ENCODE peak calls at places on chromosomes 5 and 9, in seven cellular contexts. One of them, this sample, is unnamed.

GRCh38 chr5:89133129-89133528 is 250.1 kb upstream of the MEF2C start:
- DNase-seq in HEK293T: no peak
- DNase-seq in transverse colon: no peak
- DNase-seq in cerebellum: no peak
- DNase-seq in fibroblast of the conjunctiva: no peak
- DNase-seq in right lobe of liver: no peak
- DNase-seq in germinal center: no peak
- DNase-seq in this sample: no peak

GRCh38 chr5:88938488-88938887 is 55.5 kb upstream of the MEF2C start:
- DNase-seq in HEK293T: no peak
- DNase-seq in transverse colon: no peak
- DNase-seq in cerebellum: no peak
- DNase-seq in fibroblast of the conjunctiva: no peak
- DNase-seq in right lobe of liver: no peak
- DNase-seq in germinal center: no peak
- DNase-seq in this sample: no peak

GRCh38 chr5:69416180-69416579 is 1.3 kb downstream of the MARVELD2 start:
- DNase-seq in HEK293T: peak; percentile 14
- DNase-seq in transverse colon: no peak
- DNase-seq in cerebellum: no peak
- DNase-seq in fibroblast of the conjunctiva: no peak
- DNase-seq in right lobe of liver: no peak
- DNase-seq in germinal center: no peak
- DNase-seq in this sample: no peak

GRCh38 chr5:62934319-62934718 is 355.7 kb downstream of the LRRC70 start:
- DNase-seq in HEK293T: no peak
- DNase-seq in transverse colon: no peak
- DNase-seq in cerebellum: no peak
- DNase-seq in fibroblast of the conjunctiva: no peak
- DNase-seq in right lobe of liver: no peak
- DNase-seq in germinal center: no peak
- DNase-seq in this sample: no peak

GRCh38 chr9:254516-254915 is 39.9 kb downstream of the DOCK8 start:
- DNase-seq in HEK293T: no peak
- DNase-seq in transverse colon: no peak
- DNase-seq in cerebellum: no peak
- DNase-seq in fibroblast of the conjunctiva: no peak
- DNase-seq in right lobe of liver: no peak
- DNase-seq in germinal center: no peak
- DNase-seq in this sample: no peak

GRCh38 chr9:97468658-97469448 is 32.6 kb upstream of the TMOD1 start:
- DNase-seq in HEK293T: peak; percentile 81
- DNase-seq in transverse colon: peak; percentile 75
- DNase-seq in cerebellum: peak; percentile 90
- DNase-seq in fibroblast of the conjunctiva: peak; percentile 40
- DNase-seq in right lobe of liver: peak; percentile 86
- DNase-seq in germinal center: peak; percentile 49
- DNase-seq in this sample: peak; percentile 16

GRCh38 chr9:128121924-128122808 is 5.4 kb downstream of the PTGES2 start:
- DNase-seq in HEK293T: no peak
- DNase-seq in transverse colon: no peak
- DNase-seq in cerebellum: no peak
- DNase-seq in fibroblast of the conjunctiva: no peak
- DNase-seq in right lobe of liver: peak; percentile 45
- DNase-seq in germinal center: no peak
- DNase-seq in this sample: no peak

GRCh38 chr5:102139029-102139428 is 157.1 kb downstream of the SLCO4C1 start:
- DNase-seq in HEK293T: no peak
- DNase-seq in transverse colon: no peak
- DNase-seq in cerebellum: no peak
- DNase-seq in fibroblast of the conjunctiva: no peak
- DNase-seq in right lobe of liver: no peak
- DNase-seq in germinal center: no peak
- DNase-seq in this sample: no peak

GRCh38 chr5:104267282-104268015 is 704.9 kb upstream of the NUDT12 start:
- DNase-seq in HEK293T: no peak
- DNase-seq in transverse colon: no peak
- DNase-seq in cerebellum: no peak
- DNase-seq in fibroblast of the conjunctiva: no peak
- DNase-seq in right lobe of liver: no peak
- DNase-seq in germinal center: no peak
- DNase-seq in this sample: no peak

GRCh38 chr5:113266227-113266912 is 168.4 kb downstream of the TSSK1B start:
- DNase-seq in HEK293T: no peak
- DNase-seq in transverse colon: no peak
- DNase-seq in cerebellum: no peak
- DNase-seq in fibroblast of the conjunctiva: no peak
- DNase-seq in right lobe of liver: no peak
- DNase-seq in germinal center: no peak
- DNase-seq in this sample: no peak

GRCh38 chr5:130151239-130151638 is 247.0 kb downstream of the CHSY3 start:
- DNase-seq in HEK293T: no peak
- DNase-seq in transverse colon: no peak
- DNase-seq in cerebellum: no peak
- DNase-seq in fibroblast of the conjunctiva: no peak
- DNase-seq in right lobe of liver: no peak
- DNase-seq in germinal center: no peak
- DNase-seq in this sample: no peak

GRCh38 chr5:83721878-83722779 is 1.5 kb upstream of the HAPLN1 start:
- DNase-seq in HEK293T: peak; percentile 70
- DNase-seq in transverse colon: peak; percentile 83
- DNase-seq in cerebellum: peak; percentile 70
- DNase-seq in fibroblast of the conjunctiva: peak; percentile 28
- DNase-seq in right lobe of liver: no peak
- DNase-seq in germinal center: no peak
- DNase-seq in this sample: peak; percentile 11

GRCh38 chr5:143154495-143155375 is 248.8 kb downstream of the NR3C1 start:
- DNase-seq in HEK293T: no peak
- DNase-seq in transverse colon: no peak
- DNase-seq in cerebellum: no peak
- DNase-seq in fibroblast of the conjunctiva: peak; percentile 14
- DNase-seq in right lobe of liver: no peak
- DNase-seq in germinal center: no peak
- DNase-seq in this sample: no peak

GRCh38 chr5:148586796-148587195 is 67.5 kb downstream of the HTR4 start:
- DNase-seq in HEK293T: no peak
- DNase-seq in transverse colon: no peak
- DNase-seq in cerebellum: no peak
- DNase-seq in fibroblast of the conjunctiva: no peak
- DNase-seq in right lobe of liver: no peak
- DNase-seq in germinal center: no peak
- DNase-seq in this sample: no peak

GRCh38 chr9:100011062-100011681 is 87.6 kb downstream of the ERP44 start:
- DNase-seq in HEK293T: peak; percentile 25
- DNase-seq in transverse colon: no peak
- DNase-seq in cerebellum: no peak
- DNase-seq in fibroblast of the conjunctiva: peak; percentile 55
- DNase-seq in right lobe of liver: no peak
- DNase-seq in germinal center: peak; percentile 60
- DNase-seq in this sample: no peak

GRCh38 chr5:137254695-137255094 is 244.4 kb downstream of the SPOCK1 start:
- DNase-seq in HEK293T: no peak
- DNase-seq in transverse colon: no peak
- DNase-seq in cerebellum: peak; percentile 87
- DNase-seq in fibroblast of the conjunctiva: peak; percentile 46
- DNase-seq in right lobe of liver: no peak
- DNase-seq in germinal center: no peak
- DNase-seq in this sample: no peak

GRCh38 chr5:77360381-77360780 is 131.7 kb downstream of the WDR41 start:
- DNase-seq in HEK293T: no peak
- DNase-seq in transverse colon: no peak
- DNase-seq in cerebellum: peak; percentile 23
- DNase-seq in fibroblast of the conjunctiva: no peak
- DNase-seq in right lobe of liver: no peak
- DNase-seq in germinal center: no peak
- DNase-seq in this sample: no peak

GRCh38 chr5:31023105-31023504 is 170.4 kb upstream of the CDH6 start:
- DNase-seq in HEK293T: no peak
- DNase-seq in transverse colon: no peak
- DNase-seq in cerebellum: no peak
- DNase-seq in fibroblast of the conjunctiva: no peak
- DNase-seq in right lobe of liver: no peak
- DNase-seq in germinal center: no peak
- DNase-seq in this sample: peak; percentile 54

GRCh38 chr5:72282878-72283277 is 37.2 kb downstream of the MRPS27 start:
- DNase-seq in HEK293T: no peak
- DNase-seq in transverse colon: no peak
- DNase-seq in cerebellum: no peak
- DNase-seq in fibroblast of the conjunctiva: no peak
- DNase-seq in right lobe of liver: no peak
- DNase-seq in germinal center: no peak
- DNase-seq in this sample: peak; percentile 4

GRCh38 chr9:2017209-2017458 is 2.0 kb downstream of the SMARCA2 start:
- DNase-seq in HEK293T: no peak
- DNase-seq in transverse colon: no peak
- DNase-seq in cerebellum: no peak
- DNase-seq in fibroblast of the conjunctiva: no peak
- DNase-seq in right lobe of liver: no peak
- DNase-seq in germinal center: no peak
- DNase-seq in this sample: no peak

GRCh38 chr5:160703547-160704189 is 148.3 kb downstream of the ATP10B start:
- DNase-seq in HEK293T: no peak
- DNase-seq in transverse colon: no peak
- DNase-seq in cerebellum: no peak
- DNase-seq in fibroblast of the conjunctiva: no peak
- DNase-seq in right lobe of liver: no peak
- DNase-seq in germinal center: no peak
- DNase-seq in this sample: no peak

GRCh38 chr9:118829334-118829733 is 539.9 kb downstream of the BRINP1 start:
- DNase-seq in HEK293T: no peak
- DNase-seq in transverse colon: no peak
- DNase-seq in cerebellum: no peak
- DNase-seq in fibroblast of the conjunctiva: no peak
- DNase-seq in right lobe of liver: no peak
- DNase-seq in germinal center: no peak
- DNase-seq in this sample: no peak

GRCh38 chr5:113378960-113379541 is 55.7 kb downstream of the TSSK1B start:
- DNase-seq in HEK293T: peak; percentile 66
- DNase-seq in transverse colon: peak; percentile 63
- DNase-seq in cerebellum: peak; percentile 48
- DNase-seq in fibroblast of the conjunctiva: peak; percentile 44
- DNase-seq in right lobe of liver: peak; percentile 61
- DNase-seq in germinal center: peak; percentile 56
- DNase-seq in this sample: peak; percentile 20

GRCh38 chr5:134504629-134505300 is 20.7 kb upstream of the JADE2 start:
- DNase-seq in HEK293T: no peak
- DNase-seq in transverse colon: peak; percentile 6
- DNase-seq in cerebellum: no peak
- DNase-seq in fibroblast of the conjunctiva: no peak
- DNase-seq in right lobe of liver: no peak
- DNase-seq in germinal center: no peak
- DNase-seq in this sample: no peak

GRCh38 chr5:24646915-24647314 is 2.1 kb upstream of the CDH10 start:
- DNase-seq in HEK293T: no peak
- DNase-seq in transverse colon: no peak
- DNase-seq in cerebellum: no peak
- DNase-seq in fibroblast of the conjunctiva: no peak
- DNase-seq in right lobe of liver: no peak
- DNase-seq in germinal center: no peak
- DNase-seq in this sample: no peak

This sample was measured in AG04450.